ENCODE peak calls at places on chromosome 6, in ten cellular contexts. C is heart left ventricle, Y is tibial artery, Z is RWPE1, B is psoas muscle, A is choroid plexus epithelial cell, R is brain microvascular endothelial cell, L is foreskin fibroblast, N is tibial nerve, T is lower lobe of right lung. D is an unnamed sample.

GRCh38 chr6:47743744-47744143 is 38.1 kb upstream of the OPN5 start:
- DNase-seq in T (no peak), A (peak; percentile 23), Y (no peak), N (no peak), L (no peak), Z (no peak), R (no peak), B (no peak), C (no peak), D (no peak)

GRCh38 chr6:132236744-132237143 is 164.5 kb downstream of the MOXD1 start:
- DNase-seq in L (no peak), Z (no peak), B (no peak), N (no peak), A (peak; percentile 52), Y (no peak), R (peak; percentile 71), C (no peak), T (no peak), D (no peak)

GRCh38 chr6:26116267-26116666 is 29.0 kb downstream of the HFE start:
- DNase-seq in Z (no peak), R (no peak), N (no peak), B (no peak), L (no peak), A (no peak), Y (no peak), T (no peak), C (no peak), D (no peak)

GRCh38 chr6:137677714-137678113 is 183.5 kb upstream of the OLIG3 start:
- DNase-seq in L (no peak), Y (peak; percentile 58), A (peak; percentile 27), Z (no peak), C (no peak), B (peak; percentile 17), T (peak; percentile 84), R (no peak), N (no peak), D (peak; percentile 76)

GRCh38 chr6:1001655-1002349 is 308.9 kb upstream of the EXOC2 start:
- DNase-seq in L (peak; percentile 14), R (no peak), Z (no peak), Y (no peak), N (no peak), A (no peak), B (no peak), T (no peak), C (no peak), D (no peak)

GRCh38 chr6:9064156-9064555 is 628.8 kb upstream of the SLC35B3 start:
- DNase-seq in Y (no peak), C (no peak), L (no peak), Z (peak; percentile 65), N (no peak), A (no peak), T (no peak), B (no peak), R (no peak), D (no peak)

GRCh38 chr6:152441892-152442291 is 195.3 kb downstream of the SYNE1 start:
- DNase-seq in N (no peak), L (no peak), A (no peak), T (no peak), B (no peak), R (no peak), C (no peak), Z (no peak), Y (no peak), D (no peak)

GRCh38 chr6:142605922-142606321 is 304.1 kb downstream of the ADGRG6 start:
- DNase-seq in B (no peak), N (no peak), Z (peak; percentile 17), A (peak; percentile 86), C (no peak), Y (no peak), L (peak; percentile 14), T (no peak), R (peak; percentile 66), D (no peak)

GRCh38 chr6:85684809-85685171 is 42.1 kb upstream of the SYNCRIP start:
- DNase-seq in B (no peak), Z (no peak), Y (no peak), A (no peak), N (no peak), T (no peak), L (no peak), R (no peak), C (no peak), D (no peak)

DNA sequence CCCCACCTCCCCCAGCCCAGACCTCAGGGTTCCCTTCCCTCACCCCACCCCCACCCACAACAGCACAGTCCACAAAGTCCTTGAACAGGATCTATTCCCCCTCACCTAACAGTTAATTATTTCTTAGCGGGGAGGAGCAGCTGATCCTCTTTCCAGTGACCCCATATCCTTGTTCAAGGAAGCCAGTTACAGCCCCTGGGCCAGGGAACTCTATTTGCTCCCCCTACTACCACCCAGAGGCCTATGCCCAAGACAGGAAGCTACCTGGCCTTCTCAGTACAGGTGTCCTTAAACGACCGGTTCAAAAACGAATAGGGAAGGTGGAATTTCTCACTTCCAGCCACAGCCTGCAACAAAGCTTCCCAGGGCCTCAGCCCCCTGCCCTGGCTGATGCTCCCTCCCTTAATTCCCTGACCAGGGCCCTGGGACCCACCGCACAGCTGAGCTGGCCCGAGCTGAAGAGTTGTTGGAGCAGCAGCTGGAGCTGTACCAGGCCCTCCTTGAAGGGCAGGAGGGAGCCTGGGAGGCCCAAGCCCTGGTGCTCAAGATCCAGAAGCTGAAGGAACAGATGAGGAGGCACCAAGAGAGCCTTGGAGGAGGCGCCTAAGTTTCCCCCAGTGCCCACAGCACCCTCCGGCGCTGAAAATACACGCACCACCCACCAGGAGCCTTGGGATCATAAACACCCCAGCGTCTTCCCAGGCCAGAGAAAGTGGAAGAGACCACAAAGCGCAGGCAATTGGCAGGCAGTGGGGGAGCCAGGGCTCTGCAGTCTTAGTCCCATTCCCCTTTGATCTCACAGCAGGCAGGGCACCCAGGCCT is 778 bp downstream of the MCCD1 start:
- DNase-seq in Y (no peak), B (no peak), R (no peak), N (no peak), L (no peak), A (no peak), T (no peak), C (no peak), Z (no peak), D (no peak)
- TF ChIP-seq CTCF in Y (no peak), B (no peak), R (no peak), N (no peak), L (no peak), A (no peak), T (no peak), C (no peak), Z (no peak), D (no peak)

GRCh38 chr6:56176741-56177140 is 70.6 kb downstream of the COL21A1 start:
- DNase-seq in N (no peak), C (no peak), T (no peak), R (no peak), A (no peak), Z (no peak), Y (no peak), B (no peak), L (no peak), D (no peak)
- TF ChIP-seq CTCF in N (no peak), C (no peak), T (no peak), R (no peak), A (no peak), Z (no peak), Y (no peak), B (no peak), L (no peak), D (no peak)

DNA sequence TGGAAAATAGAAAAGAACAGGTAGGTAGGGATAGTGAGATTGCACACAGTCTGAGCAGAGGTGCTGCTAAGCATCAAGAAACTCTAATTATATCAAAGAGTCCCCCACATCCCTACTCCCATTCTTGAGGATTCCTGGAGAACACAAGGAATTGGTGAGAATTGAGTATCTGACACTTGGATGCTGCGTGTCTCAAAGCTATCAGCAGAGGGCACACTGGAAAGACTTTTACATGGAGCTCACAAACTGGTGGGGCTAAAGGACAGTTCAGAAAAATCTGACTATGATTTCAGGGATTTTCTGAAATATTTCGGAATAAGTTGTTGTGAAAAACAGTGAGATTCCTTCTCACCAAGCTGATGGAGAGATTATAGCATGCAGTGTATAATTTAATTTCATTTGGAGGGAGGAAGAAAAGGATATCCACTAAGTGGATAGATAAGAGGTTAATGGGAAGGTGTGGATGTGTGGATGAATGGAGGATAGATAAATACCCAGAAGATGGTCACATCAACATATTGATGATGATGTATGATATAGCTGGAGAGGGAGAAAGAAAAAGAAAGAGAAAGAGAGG is 215.4 kb upstream of the DEFB112 start:
- DNase-seq in A (no peak), C (no peak), Z (no peak), L (no peak), T (no peak), R (peak; percentile 9), N (no peak), Y (no peak), B (no peak), D (no peak)
- TF ChIP-seq CTCF in A (no peak), C (no peak), Z (peak; percentile 23), L (peak; percentile 11), T (no peak), R (peak; percentile 49), N (no peak), Y (no peak), B (no peak), D (no peak)

GRCh38 chr6:6224933-6225486 is 95.5 kb downstream of the F13A1 start:
- DNase-seq in R (no peak), L (no peak), N (no peak), T (no peak), C (no peak), B (no peak), Z (no peak), Y (no peak), A (no peak), D (no peak)

GRCh38 chr6:6219716-6220115 is 100.7 kb downstream of the F13A1 start:
- DNase-seq in A (no peak), R (no peak), B (no peak), T (no peak), Y (no peak), L (no peak), C (no peak), N (no peak), Z (no peak), D (no peak)

GRCh38 chr6:6218246-6219085 is 102.0 kb downstream of the F13A1 start:
- DNase-seq in A (no peak), Z (peak; percentile 7), C (no peak), R (peak; percentile 2), N (no peak), B (peak; percentile 18), T (no peak), L (no peak), Y (no peak), D (no peak)

GRCh38 chr6:6220718-6221117 is 99.7 kb downstream of the F13A1 start:
- DNase-seq in Y (no peak), Z (no peak), R (no peak), L (no peak), B (no peak), A (peak; percentile 0), N (no peak), T (no peak), C (no peak), D (no peak)

DNA sequence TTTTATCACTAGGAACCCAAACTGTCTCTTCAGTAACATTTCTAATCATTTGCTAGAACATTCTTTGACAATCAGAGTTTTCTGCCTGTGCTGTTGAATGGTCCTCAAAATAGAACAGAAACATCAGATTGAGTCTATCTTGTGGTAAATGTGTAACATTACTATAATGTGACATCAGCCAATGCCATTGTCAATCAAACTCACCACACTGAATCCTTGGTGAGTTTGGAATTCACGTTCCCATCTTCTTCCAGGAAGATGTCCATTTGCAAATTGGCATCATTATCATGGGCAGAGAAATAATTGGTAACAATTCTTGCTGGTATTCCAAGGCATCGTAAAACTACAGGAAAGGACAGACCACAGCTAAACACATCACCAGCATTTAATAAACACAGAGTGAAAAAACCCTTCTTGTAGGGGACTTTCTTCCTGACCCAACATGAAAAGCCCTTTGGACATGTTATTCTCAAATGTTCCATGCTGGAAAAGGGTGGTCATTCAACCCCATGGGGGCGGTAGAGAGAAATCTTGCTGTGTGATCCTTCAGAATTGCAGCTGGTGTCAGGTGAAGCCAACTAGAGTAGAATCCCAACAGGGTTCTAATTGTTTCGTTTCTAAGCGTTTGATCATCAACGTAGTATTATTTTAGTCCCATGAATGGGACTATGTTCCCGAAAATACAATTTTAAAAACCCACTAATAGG is 98.5 kb downstream of the F13A1 start:
- DNase-seq in L (no peak), C (no peak), A (no peak), Z (no peak), B (no peak), N (no peak), R (no peak), Y (no peak), T (no peak), D (no peak)
- TF ChIP-seq CTCF in L (no peak), C (no peak), A (no peak), Z (no peak), B (peak; percentile 13), N (no peak), R (peak; percentile 2), Y (no peak), T (peak; percentile 26), D (peak; percentile 46)